ENCODE peak calls at places on chromosomes 6 and 20, in eight cellular contexts. H is aorta, D is heart left ventricle, N is uterus, P is heart right ventricle, K is cardiac muscle cell, U is ascending aorta, Q is tibial artery. G is an unnamed sample.

GRCh38 chr20:58312836-58313235 is 3.3 kb downstream of the RAB22A start:
- DNase-seq in H (no peak), D (no peak), N (no peak), P (no peak), K (no peak), U (no peak), Q (no peak), G (no peak)

GRCh38 chr6:113856011-113856551 is 1.1 kb upstream of the MARCKS start:
- DNase-seq in H (no peak), D (no peak), N (no peak), P (peak; percentile 22), K (peak; percentile 54), U (no peak), Q (no peak), G (peak; percentile 48)

GRCh38 chr6:150739711-150740349 is 125.7 kb upstream of the MTHFD1L start:
- DNase-seq in H (no peak), D (no peak), N (no peak), P (no peak), K (no peak), U (no peak), Q (no peak), G (no peak)

GRCh38 chr20:33647603-33648395 is 14.3 kb upstream of the C20orf144 start:
- DNase-seq in H (no peak), D (no peak), N (no peak), P (no peak), K (no peak), U (no peak), Q (peak; percentile 47), G (no peak)

GRCh38 chr6:147448212-147448611 is 60.3 kb upstream of the SAMD5 start:
- DNase-seq in H (no peak), D (no peak), N (no peak), P (no peak), K (no peak), U (no peak), Q (no peak), G (peak; percentile 9)

GRCh38 chr6:164014716-164015484 is 600.4 kb downstream of the QKI start:
- DNase-seq in H (no peak), D (no peak), N (no peak), P (no peak), K (no peak), U (no peak), Q (no peak), G (no peak)

GRCh38 chr6:140441256-140441655 is 1066.8 kb upstream of the CITED2 start:
- DNase-seq in H (no peak), D (peak; percentile 60), N (no peak), P (peak; percentile 32), K (peak; percentile 84), U (peak; percentile 66), Q (peak; percentile 28), G (peak; percentile 45)

GRCh38 chr6:117317261-117317660 is 51.9 kb downstream of the VGLL2 start:
- DNase-seq in H (no peak), D (no peak), N (no peak), P (no peak), K (peak; percentile 31), U (no peak), Q (no peak), G (no peak)

GRCh38 chr6:122620902-122621301 is 10.7 kb downstream of the PKIB start:
- DNase-seq in H (no peak), D (no peak), N (no peak), P (no peak), K (no peak), U (no peak), Q (no peak), G (no peak)

GRCh38 chr20:884983-885952 is 30.9 kb downstream of the ANGPT4 start:
- DNase-seq in H (no peak), D (peak; percentile 79), N (peak; percentile 21), P (peak; percentile 61), K (peak; percentile 91), U (no peak), Q (peak; percentile 67), G (peak; percentile 42)

GRCh38 chr20:47352332-47353223 is 3.9 kb downstream of the ZMYND8 start:
- DNase-seq in H (no peak), D (no peak), N (no peak), P (peak; percentile 58), K (no peak), U (no peak), Q (no peak), G (peak; percentile 49)

GRCh38 chr6:98525860-98526259 is 308.5 kb upstream of the POU3F2 start:
- DNase-seq in H (no peak), D (no peak), N (no peak), P (no peak), K (no peak), U (no peak), Q (no peak), G (no peak)

GRCh38 chr20:36823126-36823525 is 49.6 kb upstream of the DSN1 start:
- DNase-seq in H (no peak), D (no peak), N (no peak), P (no peak), K (no peak), U (no peak), Q (no peak), G (no peak)

GRCh38 chr6:6803180-6803978 is 214.9 kb downstream of the LY86 start:
- DNase-seq in H (no peak), D (no peak), N (no peak), P (no peak), K (no peak), U (peak; percentile 61), Q (no peak), G (peak; percentile 67)
- H3K27ac ChIP-seq in H (no peak overlapping the region), D (no peak overlapping the region), N (no peak overlapping the region), P (no peak overlapping the region), K (no peak overlapping the region), U (no peak overlapping the region), Q (no peak overlapping the region), G (no peak overlapping the region)

DNA sequence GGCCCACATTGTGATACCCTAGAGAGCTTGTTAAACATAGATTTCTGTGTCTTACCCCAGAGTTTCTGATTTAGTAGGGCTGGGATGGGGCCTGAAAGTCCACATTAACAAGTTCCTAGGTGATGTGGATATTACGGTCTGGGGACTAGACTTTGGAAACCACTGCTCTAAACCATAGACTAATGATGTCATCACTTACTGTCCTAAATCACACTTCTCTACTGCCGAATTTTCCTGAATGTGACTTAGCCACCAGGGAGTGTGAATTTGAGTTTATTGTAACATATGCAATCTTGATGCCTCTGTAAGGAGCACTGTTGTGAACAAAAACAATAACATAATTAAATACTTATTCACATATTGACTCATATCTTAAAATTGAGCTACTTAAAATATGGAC is 165.6 kb downstream of the BTBD3 start:
- DNase-seq in H (no peak), D (no peak), N (no peak), P (no peak), K (no peak), U (no peak), Q (no peak), G (no peak)
- H3K4me3 ChIP-seq in H (no peak overlapping the region), D (no peak overlapping the region), N (no peak overlapping the region), P (no peak overlapping the region), K (no peak overlapping the region), U (no peak overlapping the region), Q (no peak overlapping the region), G (no peak overlapping the region)

GRCh38 chr6:31171931-31172882 is 1.7 kb upstream of the POU5F1 start:
- DNase-seq in H (peak; percentile 53), D (no peak), N (no peak), P (no peak), K (no peak), U (no peak), Q (no peak), G (no peak)

GRCh38 chr6:31174378-31174777 is 3.9 kb upstream of the POU5F1 start:
- DNase-seq in H (peak; percentile 15), D (no peak), N (no peak), P (no peak), K (no peak), U (no peak), Q (no peak), G (no peak)

GRCh38 chr6:31173406-31173805 is 2.9 kb upstream of the POU5F1 start:
- DNase-seq in H (peak; percentile 53), D (no peak), N (no peak), P (no peak), K (no peak), U (no peak), Q (no peak), G (no peak)

GRCh38 chr6:31170987-31171671 is 647 bp upstream of the POU5F1 start:
- DNase-seq in H (peak; percentile 41), D (no peak), N (no peak), P (no peak), K (no peak), U (no peak), Q (no peak), G (no peak)

DNA sequence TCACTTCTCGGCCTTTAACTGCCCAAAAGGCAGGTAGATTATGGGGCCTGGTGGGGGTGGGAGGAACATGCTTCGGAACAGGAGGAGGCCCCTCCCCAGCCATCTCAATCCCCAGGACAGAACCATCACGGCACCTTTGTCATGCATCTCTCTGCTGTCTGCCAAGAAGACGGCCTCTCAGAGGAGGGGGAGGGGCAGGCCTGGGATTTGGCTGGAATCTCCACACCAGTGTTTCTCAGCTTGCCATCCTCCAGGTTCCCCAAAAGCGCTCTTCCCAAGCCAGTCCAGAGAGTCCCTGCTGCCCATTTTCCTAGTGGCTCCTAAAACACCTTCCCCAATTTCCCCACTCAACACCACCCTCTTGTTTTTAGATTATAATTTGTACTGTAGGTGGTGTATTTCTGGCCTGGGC is 2.5 kb upstream of the POU5F1 start:
- DNase-seq in H (peak; percentile 9), D (no peak), N (no peak), P (no peak), K (peak; percentile 20), U (no peak), Q (no peak), G (no peak)
- H3K27ac ChIP-seq in H (no peak overlapping the region), D (no peak overlapping the region), N (no peak overlapping the region), P (no peak overlapping the region), K (no peak overlapping the region), U (no peak overlapping the region), Q (no peak overlapping the region), G (no peak overlapping the region)

DNA sequence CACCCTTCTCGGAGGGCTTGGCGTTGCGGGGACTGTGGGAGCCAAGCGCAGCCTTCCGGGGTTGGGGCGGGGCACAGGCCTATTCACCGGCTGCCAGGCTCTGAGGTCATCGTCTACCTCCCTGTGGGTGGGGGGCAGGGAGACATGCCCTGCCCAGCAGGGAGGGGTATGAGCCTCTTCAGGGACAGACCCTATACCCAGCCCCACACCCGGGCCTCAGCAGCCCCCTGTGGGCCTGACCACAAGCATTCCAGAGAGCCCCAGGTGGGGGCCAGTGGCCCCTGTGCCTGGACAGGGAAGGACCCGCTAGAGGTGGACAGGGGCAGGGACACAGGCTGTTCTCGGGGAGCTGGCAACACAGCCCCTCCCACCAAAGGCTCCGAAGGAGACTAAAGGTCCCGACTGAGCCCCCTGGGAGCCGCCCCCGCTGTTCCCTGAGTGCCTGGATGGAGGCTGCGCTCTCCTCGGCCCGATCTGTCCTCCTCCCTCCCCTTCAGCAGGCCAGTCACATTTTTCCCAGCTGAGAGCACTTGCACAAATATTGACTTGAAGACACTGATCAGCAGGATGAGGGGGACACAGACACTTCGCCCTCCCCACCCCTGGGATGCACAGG is 11.5 kb downstream of the LAMA5 start:
- DNase-seq in H (peak; percentile 93), D (peak; percentile 85), N (peak; percentile 71), P (peak; percentile 76), K (no peak), U (peak; percentile 88), Q (peak; percentile 54), G (no peak)
- H3K4me3 ChIP-seq in H (no peak overlapping the region), D (peak overlapping the region; percentile 34), N (no peak overlapping the region), P (peak overlapping the region; percentile 42), K (no peak overlapping the region), U (peak overlapping the region; percentile 49), Q (peak overlapping the region; percentile 49), G (no peak overlapping the region)

DNA sequence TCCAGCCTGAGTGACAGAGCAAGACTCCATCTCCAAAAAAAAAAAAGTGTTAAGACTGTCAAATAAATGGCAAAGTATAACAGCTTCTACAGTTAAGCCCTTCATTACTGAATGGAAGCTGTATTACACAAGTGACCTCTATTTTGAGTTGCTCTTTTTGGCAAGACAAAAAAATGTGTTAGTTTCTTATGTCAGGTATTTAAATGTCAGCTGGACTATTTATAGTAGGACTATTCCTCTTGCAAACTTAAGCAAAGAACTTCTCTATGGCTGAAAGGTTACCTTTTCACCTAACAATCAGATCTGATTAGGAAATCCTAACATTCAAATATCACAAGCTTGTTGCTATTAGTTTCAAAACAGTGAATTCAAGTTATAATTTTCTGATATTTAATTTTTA is 12.4 kb downstream of the UBE2V1 start:
- DNase-seq in H (no peak), D (no peak), N (no peak), P (no peak), K (no peak), U (no peak), Q (no peak), G (no peak)
- H3K27ac ChIP-seq in H (no peak overlapping the region), D (peak overlapping the region; percentile 52), N (no peak overlapping the region), P (peak overlapping the region; percentile 77), K (peak overlapping the region; percentile 64), U (no peak overlapping the region), Q (no peak overlapping the region), G (no peak overlapping the region)

G was measured in small intestine.